ENCODE peak calls at places on chromosomes 2 and 18, in seven cellular contexts. One of them, this sample, is unnamed.

GRCh38 chr2:100941646-100942240 is 60.3 kb upstream of the RPL31 start:
- DNase-seq in GM20000: no peak
- DNase-seq in B cell: no peak
- DNase-seq in OCI-LY7: no peak
- DNase-seq in nephron progenitor cell: no peak
- DNase-seq in mammary epithelial cell: no peak
- DNase-seq in ovary: no peak
- DNase-seq in this sample: no peak

GRCh38 chr2:236862961-236863728 is 222.5 kb upstream of the COPS8 start:
- DNase-seq in GM20000: peak
- DNase-seq in B cell: no peak
- DNase-seq in OCI-LY7: no peak
- DNase-seq in nephron progenitor cell: no peak
- DNase-seq in mammary epithelial cell: peak
- DNase-seq in ovary: no peak
- DNase-seq in this sample: no peak

GRCh38 chr2:7706791-7707190 is 789.6 kb downstream of the RNF144A start:
- DNase-seq in GM20000: no peak
- DNase-seq in B cell: no peak
- DNase-seq in OCI-LY7: no peak
- DNase-seq in nephron progenitor cell: no peak
- DNase-seq in mammary epithelial cell: peak
- DNase-seq in ovary: no peak
- DNase-seq in this sample: no peak

GRCh38 chr2:20443276-20443920 is 3.5 kb upstream of the RHOB start:
- DNase-seq in GM20000: peak
- DNase-seq in B cell: no peak
- DNase-seq in OCI-LY7: peak
- DNase-seq in nephron progenitor cell: no peak
- DNase-seq in mammary epithelial cell: no peak
- DNase-seq in ovary: no peak
- DNase-seq in this sample: peak

GRCh38 chr2:121049141-121049540 is 235.9 kb downstream of the TFCP2L1 start:
- DNase-seq in GM20000: no peak
- DNase-seq in B cell: no peak
- DNase-seq in OCI-LY7: no peak
- DNase-seq in nephron progenitor cell: no peak
- DNase-seq in mammary epithelial cell: no peak
- DNase-seq in ovary: no peak
- DNase-seq in this sample: no peak

GRCh38 chr2:204226305-204226861 is 289.8 kb downstream of the ICOS start:
- DNase-seq in GM20000: no peak
- DNase-seq in B cell: no peak
- DNase-seq in OCI-LY7: no peak
- DNase-seq in nephron progenitor cell: no peak
- DNase-seq in mammary epithelial cell: no peak
- DNase-seq in ovary: no peak
- DNase-seq in this sample: no peak

GRCh38 chr2:68653538-68653982 is 10.2 kb downstream of the PROKR1 start:
- DNase-seq in GM20000: peak
- DNase-seq in B cell: no peak
- DNase-seq in OCI-LY7: no peak
- DNase-seq in nephron progenitor cell: no peak
- DNase-seq in mammary epithelial cell: peak
- DNase-seq in ovary: no peak
- DNase-seq in this sample: peak

GRCh38 chr2:118032169-118033013 is 18.5 kb upstream of the CCDC93 start:
- DNase-seq in GM20000: peak
- DNase-seq in B cell: no peak
- DNase-seq in OCI-LY7: peak
- DNase-seq in nephron progenitor cell: peak
- DNase-seq in mammary epithelial cell: peak
- DNase-seq in ovary: no peak
- DNase-seq in this sample: peak

GRCh38 chr18:23306842-23307241 is 146.2 kb upstream of the RIOK3 start:
- DNase-seq in GM20000: peak
- DNase-seq in B cell: no peak
- DNase-seq in OCI-LY7: no peak
- DNase-seq in nephron progenitor cell: no peak
- DNase-seq in mammary epithelial cell: no peak
- DNase-seq in ovary: no peak
- DNase-seq in this sample: peak

GRCh38 chr2:191869178-191869577 is 22.3 kb upstream of the CAVIN2 start:
- DNase-seq in GM20000: no peak
- DNase-seq in B cell: no peak
- DNase-seq in OCI-LY7: no peak
- DNase-seq in nephron progenitor cell: peak
- DNase-seq in mammary epithelial cell: no peak
- DNase-seq in ovary: no peak
- DNase-seq in this sample: peak

GRCh38 chr18:72898870-72899840 is 31.4 kb upstream of the NETO1 start:
- DNase-seq in GM20000: no peak
- DNase-seq in B cell: no peak
- DNase-seq in OCI-LY7: no peak
- DNase-seq in nephron progenitor cell: no peak
- DNase-seq in mammary epithelial cell: peak
- DNase-seq in ovary: no peak
- DNase-seq in this sample: no peak

GRCh38 chr2:119943058-119943457 is 69.8 kb upstream of the EPB41L5 start:
- DNase-seq in GM20000: no peak
- DNase-seq in B cell: no peak
- DNase-seq in OCI-LY7: no peak
- DNase-seq in nephron progenitor cell: no peak
- DNase-seq in mammary epithelial cell: no peak
- DNase-seq in ovary: no peak
- DNase-seq in this sample: no peak

GRCh38 chr18:31685097-31686082 is 1.0 kb upstream of the B4GALT6 start:
- DNase-seq in GM20000: peak
- DNase-seq in B cell: peak
- DNase-seq in OCI-LY7: peak
- DNase-seq in nephron progenitor cell: peak
- DNase-seq in mammary epithelial cell: peak
- DNase-seq in ovary: peak
- DNase-seq in this sample: peak

GRCh38 chr18:61964616-61965015 is 71.8 kb upstream of the RNF152 start:
- DNase-seq in GM20000: no peak
- DNase-seq in B cell: no peak
- DNase-seq in OCI-LY7: no peak
- DNase-seq in nephron progenitor cell: no peak
- DNase-seq in mammary epithelial cell: no peak
- DNase-seq in ovary: no peak
- DNase-seq in this sample: no peak

GRCh38 chr18:32383040-32383819 is 87.5 kb downstream of the GAREM1 start:
- DNase-seq in GM20000: no peak
- DNase-seq in B cell: no peak
- DNase-seq in OCI-LY7: no peak
- DNase-seq in nephron progenitor cell: no peak
- DNase-seq in mammary epithelial cell: peak
- DNase-seq in ovary: no peak
- DNase-seq in this sample: no peak

GRCh38 chr2:148664229-148664628 is 19.7 kb downstream of the EPC2 start:
- DNase-seq in GM20000: no peak
- DNase-seq in B cell: no peak
- DNase-seq in OCI-LY7: no peak
- DNase-seq in nephron progenitor cell: no peak
- DNase-seq in mammary epithelial cell: no peak
- DNase-seq in ovary: no peak
- DNase-seq in this sample: no peak

GRCh38 chr2:45067859-45068642 is 58.8 kb upstream of the SIX2 start:
- DNase-seq in GM20000: no peak
- DNase-seq in B cell: no peak
- DNase-seq in OCI-LY7: no peak
- DNase-seq in nephron progenitor cell: peak
- DNase-seq in mammary epithelial cell: no peak
- DNase-seq in ovary: no peak
- DNase-seq in this sample: no peak

GRCh38 chr2:31937741-31938140 is 73.1 kb downstream of the MEMO1 start:
- DNase-seq in GM20000: no peak
- DNase-seq in B cell: no peak
- DNase-seq in OCI-LY7: no peak
- DNase-seq in nephron progenitor cell: no peak
- DNase-seq in mammary epithelial cell: no peak
- DNase-seq in ovary: no peak
- DNase-seq in this sample: no peak

GRCh38 chr2:136502660-136503059 is 262.7 kb upstream of the THSD7B start:
- DNase-seq in GM20000: no peak
- DNase-seq in B cell: no peak
- DNase-seq in OCI-LY7: no peak
- DNase-seq in nephron progenitor cell: no peak
- DNase-seq in mammary epithelial cell: no peak
- DNase-seq in ovary: no peak
- DNase-seq in this sample: no peak

GRCh38 chr18:57809190-57809589 is 6.1 kb upstream of the ATP8B1 start:
- DNase-seq in GM20000: no peak
- DNase-seq in B cell: no peak
- DNase-seq in OCI-LY7: no peak
- DNase-seq in nephron progenitor cell: no peak
- DNase-seq in mammary epithelial cell: no peak
- DNase-seq in ovary: no peak
- DNase-seq in this sample: no peak

GRCh38 chr2:63122921-63123320 is 72.3 kb downstream of the OTX1 start:
- DNase-seq in GM20000: no peak
- DNase-seq in B cell: no peak
- DNase-seq in OCI-LY7: no peak
- DNase-seq in nephron progenitor cell: no peak
- DNase-seq in mammary epithelial cell: no peak
- DNase-seq in ovary: no peak
- DNase-seq in this sample: no peak

GRCh38 chr18:11660691-11661090 is 28.4 kb upstream of the GNAL start:
- DNase-seq in GM20000: no peak
- DNase-seq in B cell: no peak
- DNase-seq in OCI-LY7: no peak
- DNase-seq in nephron progenitor cell: no peak
- DNase-seq in mammary epithelial cell: no peak
- DNase-seq in ovary: no peak
- DNase-seq in this sample: no peak

GRCh38 chr2:86383844-86384243 is 46.4 kb upstream of the REEP1 start:
- DNase-seq in GM20000: no peak
- DNase-seq in B cell: no peak
- DNase-seq in OCI-LY7: no peak
- DNase-seq in nephron progenitor cell: no peak
- DNase-seq in mammary epithelial cell: peak
- DNase-seq in ovary: no peak
- DNase-seq in this sample: no peak

GRCh38 chr18:31554776-31555175 is 36.9 kb upstream of the TTR start:
- DNase-seq in GM20000: no peak
- DNase-seq in B cell: no peak
- DNase-seq in OCI-LY7: no peak
- DNase-seq in nephron progenitor cell: no peak
- DNase-seq in mammary epithelial cell: no peak
- DNase-seq in ovary: no peak
- DNase-seq in this sample: no peak

GRCh38 chr2:109213646-109214417 is 84.8 kb downstream of the SH3RF3 start:
- DNase-seq in GM20000: peak
- DNase-seq in B cell: peak
- DNase-seq in OCI-LY7: no peak
- DNase-seq in nephron progenitor cell: no peak
- DNase-seq in mammary epithelial cell: peak
- DNase-seq in ovary: no peak
- DNase-seq in this sample: peak

DNA sequence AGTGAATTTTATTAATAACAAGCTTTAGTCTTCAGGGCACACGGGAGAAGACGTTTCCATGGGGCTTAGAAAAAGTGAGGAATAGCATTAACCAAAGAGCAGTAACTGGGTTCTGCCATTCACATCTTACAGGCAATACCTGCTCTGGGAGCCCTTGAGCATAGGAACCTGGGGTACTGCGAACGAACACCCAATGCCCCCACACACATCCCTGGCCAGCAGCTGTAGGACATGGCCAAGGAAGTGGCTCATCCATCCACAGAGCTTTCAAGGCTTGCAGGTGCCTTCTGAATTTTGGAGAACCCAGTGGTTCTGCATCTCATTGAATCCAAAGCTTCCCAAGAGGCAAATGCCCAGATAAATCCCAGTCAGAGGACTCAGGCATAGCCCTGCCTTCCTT is 152.2 kb downstream of the MYT1L start:
- DNase-seq in GM20000: no peak
- DNase-seq in B cell: no peak
- DNase-seq in OCI-LY7: no peak
- DNase-seq in nephron progenitor cell: no peak
- DNase-seq in mammary epithelial cell: no peak
- DNase-seq in ovary: no peak
- DNase-seq in this sample: no peak
- TF ChIP-seq CTCF in GM20000: no peak
- TF ChIP-seq CTCF in B cell: no peak
- TF ChIP-seq CTCF in OCI-LY7: no peak
- TF ChIP-seq CTCF in nephron progenitor cell: no peak
- TF ChIP-seq CTCF in mammary epithelial cell: no peak
- TF ChIP-seq CTCF in ovary: no peak
- TF ChIP-seq CTCF in this sample: no peak

GRCh38 chr2:196241175-196241574 is 69.8 kb upstream of the STK17B start:
- DNase-seq in GM20000: no peak
- DNase-seq in B cell: no peak
- DNase-seq in OCI-LY7: peak
- DNase-seq in nephron progenitor cell: no peak
- DNase-seq in mammary epithelial cell: no peak
- DNase-seq in ovary: no peak
- DNase-seq in this sample: no peak
- TF ChIP-seq CTCF in GM20000: no peak
- TF ChIP-seq CTCF in B cell: no peak
- TF ChIP-seq CTCF in OCI-LY7: peak
- TF ChIP-seq CTCF in nephron progenitor cell: no peak
- TF ChIP-seq CTCF in mammary epithelial cell: no peak
- TF ChIP-seq CTCF in ovary: no peak
- TF ChIP-seq CTCF in this sample: peak

GRCh38 chr2:205995260-205995659 is 90.7 kb downstream of the INO80D start:
- DNase-seq in GM20000: no peak
- DNase-seq in B cell: no peak
- DNase-seq in OCI-LY7: no peak
- DNase-seq in nephron progenitor cell: no peak
- DNase-seq in mammary epithelial cell: no peak
- DNase-seq in ovary: no peak
- DNase-seq in this sample: no peak
- TF ChIP-seq CTCF in GM20000: no peak
- TF ChIP-seq CTCF in B cell: no peak
- TF ChIP-seq CTCF in OCI-LY7: peak
- TF ChIP-seq CTCF in nephron progenitor cell: no peak
- TF ChIP-seq CTCF in mammary epithelial cell: peak
- TF ChIP-seq CTCF in ovary: no peak
- TF ChIP-seq CTCF in this sample: peak

DNA sequence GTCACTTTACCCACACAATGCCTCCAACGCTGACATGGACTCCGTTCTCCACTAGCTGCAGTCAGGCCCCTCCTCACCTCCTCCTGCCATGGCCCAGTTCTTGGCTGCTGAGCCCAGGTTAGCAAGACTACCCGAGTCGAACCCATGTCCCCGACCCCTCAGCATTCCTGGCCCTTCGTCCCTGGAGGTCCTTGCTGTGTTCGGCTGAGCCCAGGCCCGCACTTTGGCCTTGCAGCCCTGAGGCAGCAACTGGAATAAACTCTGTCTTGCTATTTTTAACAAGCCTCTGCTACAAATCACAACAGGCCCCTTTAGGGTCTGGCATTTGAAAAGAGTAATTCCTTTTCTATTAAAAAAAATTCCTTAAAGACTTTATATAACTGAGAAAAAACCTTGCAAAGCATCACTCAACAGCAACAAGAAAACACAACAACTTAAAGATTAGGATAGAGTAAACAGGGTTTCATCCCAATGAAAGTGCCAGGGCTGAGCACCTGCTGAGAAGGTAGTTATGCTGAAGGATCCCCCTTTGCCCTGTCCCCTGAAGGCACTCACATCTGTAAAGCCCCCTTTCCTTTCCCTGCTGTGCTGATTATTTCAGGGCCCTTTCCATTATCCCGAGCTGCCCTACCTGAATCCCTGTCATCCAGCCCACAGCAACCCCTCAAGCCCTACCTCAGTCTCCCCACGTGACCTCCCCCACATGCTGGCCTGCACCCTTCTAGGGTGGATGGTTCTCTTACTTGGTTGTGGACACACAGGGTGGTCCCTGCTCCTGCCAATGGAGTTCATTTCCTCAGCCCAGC is 120.0 kb upstream of the SNTG2 start:
- DNase-seq in GM20000: no peak
- DNase-seq in B cell: no peak
- DNase-seq in OCI-LY7: no peak
- DNase-seq in nephron progenitor cell: no peak
- DNase-seq in mammary epithelial cell: no peak
- DNase-seq in ovary: no peak
- DNase-seq in this sample: no peak
- TF ChIP-seq CTCF in GM20000: no peak
- TF ChIP-seq CTCF in B cell: no peak
- TF ChIP-seq CTCF in OCI-LY7: no peak
- TF ChIP-seq CTCF in nephron progenitor cell: no peak
- TF ChIP-seq CTCF in mammary epithelial cell: no peak
- TF ChIP-seq CTCF in ovary: no peak
- TF ChIP-seq CTCF in this sample: no peak